ENCODE peak calls at places on chromosomes 6 and 20, in eight cellular contexts. L, K, E, T, U, Z, W and O are unnamed samples.

GRCh38 chr20:58233881-58234528 is 5.6 kb upstream of the ANKRD60 start:
- DNase-seq in L (peak), K (peak), E (no peak), T (peak), U (no peak), Z (peak), W (peak), O (peak)

GRCh38 chr20:53888510-53888909 is 181.9 kb downstream of the BCAS1 start:
- DNase-seq in L (no peak), K (no peak), E (no peak), T (no peak), U (no peak), Z (no peak), W (no peak), O (no peak)

GRCh38 chr6:77451466-77451865 is 11.8 kb downstream of the HTR1B start:
- DNase-seq in L (no peak), K (no peak), E (no peak), T (no peak), U (no peak), Z (no peak), W (no peak), O (no peak)

GRCh38 chr6:13847651-13848050 is 33.3 kb upstream of the MCUR1 start:
- DNase-seq in L (no peak), K (no peak), E (no peak), T (no peak), U (no peak), Z (no peak), W (no peak), O (no peak)

GRCh38 chr6:124535746-124536145 is 426.5 kb upstream of the RNF217 start:
- DNase-seq in L (peak), K (peak), E (no peak), T (no peak), U (peak), Z (no peak), W (no peak), O (peak)

GRCh38 chr20:20407891-20408805 is 40.2 kb downstream of the INSM1 start:
- DNase-seq in L (peak), K (no peak), E (no peak), T (no peak), U (peak), Z (no peak), W (no peak), O (peak)

GRCh38 chr6:29617782-29618557 is 15.0 kb downstream of the GABBR1 start:
- DNase-seq in L (no peak), K (no peak), E (no peak), T (no peak), U (no peak), Z (peak), W (no peak), O (no peak)

GRCh38 chr20:18019068-18019467 is 38.6 kb downstream of the OVOL2 start:
- DNase-seq in L (peak), K (peak), E (no peak), T (no peak), U (no peak), Z (peak), W (no peak), O (peak)

GRCh38 chr20:43721097-43721428 is 5.7 kb downstream of the GTSF1L start:
- DNase-seq in L (no peak), K (no peak), E (no peak), T (no peak), U (no peak), Z (no peak), W (no peak), O (no peak)

GRCh38 chr6:7146079-7146828 is 38.5 kb downstream of the RREB1 start:
- DNase-seq in L (peak), K (peak), E (no peak), T (no peak), U (no peak), Z (peak), W (peak), O (peak)

GRCh38 chr6:52642381-52642780 is 28.5 kb upstream of the TMEM14A start:
- DNase-seq in L (no peak), K (no peak), E (no peak), T (no peak), U (peak), Z (no peak), W (no peak), O (no peak)

GRCh38 chr6:5630636-5631035 is 369.3 kb downstream of the FARS2 start:
- DNase-seq in L (no peak), K (no peak), E (no peak), T (no peak), U (no peak), Z (no peak), W (no peak), O (no peak)

GRCh38 chr6:42696526-42697267 is 25.7 kb downstream of the PRPH2 start:
- DNase-seq in L (no peak), K (no peak), E (no peak), T (no peak), U (no peak), Z (no peak), W (no peak), O (no peak)

GRCh38 chr6:66896415-66896814 is 1189.4 kb upstream of the EYS start:
- DNase-seq in L (peak), K (no peak), E (no peak), T (no peak), U (no peak), Z (no peak), W (no peak), O (peak)

GRCh38 chr20:5674176-5674660 is 76.0 kb upstream of the SHLD1 start:
- DNase-seq in L (peak), K (no peak), E (no peak), T (peak), U (no peak), Z (peak), W (no peak), O (peak)

GRCh38 chr6:73520688-73521350 is at the start of gene EEF1A1:
- DNase-seq in L (peak), K (peak), E (peak), T (peak), U (peak), Z (peak), W (peak), O (peak)

GRCh38 chr20:61817575-61817974 is 248.1 kb downstream of the TAF4 start:
- DNase-seq in L (no peak), K (no peak), E (no peak), T (no peak), U (no peak), Z (no peak), W (no peak), O (no peak)

GRCh38 chr20:2164966-2165365 is 63.3 kb downstream of the STK35 start:
- DNase-seq in L (no peak), K (no peak), E (no peak), T (no peak), U (no peak), Z (no peak), W (no peak), O (no peak)

GRCh38 chr20:8624616-8625015 is 444.3 kb upstream of the PLCB4 start:
- DNase-seq in L (no peak), K (no peak), E (no peak), T (no peak), U (no peak), Z (no peak), W (no peak), O (no peak)

GRCh38 chr6:90083891-90084290 is 189.6 kb downstream of the GJA10 start:
- DNase-seq in L (no peak), K (no peak), E (no peak), T (peak), U (no peak), Z (peak), W (no peak), O (no peak)

GRCh38 chr6:131946992-131947955 is 3.9 kb downstream of the CCN2 start:
- DNase-seq in L (peak), K (no peak), E (no peak), T (no peak), U (no peak), Z (no peak), W (no peak), O (peak)